ENCODE peak calls at places on chromosomes 2 and 18, in seven cellular contexts. One of them, this sample, is unnamed.

GRCh38 chr18:67735506-67735905 is 219.0 kb upstream of the DSEL start:
- DNase-seq in fibroblast of the aortic adventitia: no peak
- DNase-seq in tibial artery: no peak
- DNase-seq in upper lobe of right lung: no peak
- DNase-seq in AG04450: no peak
- DNase-seq in fibroblast of mammary gland: no peak
- DNase-seq in IMR-90: no peak
- DNase-seq in this sample: no peak

GRCh38 chr2:232495292-232495691 is 7.7 kb upstream of the ECEL1 start:
- DNase-seq in fibroblast of the aortic adventitia: no peak
- DNase-seq in tibial artery: no peak
- DNase-seq in upper lobe of right lung: no peak
- DNase-seq in AG04450: no peak
- DNase-seq in fibroblast of mammary gland: no peak
- DNase-seq in IMR-90: no peak
- DNase-seq in this sample: no peak

GRCh38 chr2:201852878-201853415 is 46.6 kb downstream of the CDK15 start:
- DNase-seq in fibroblast of the aortic adventitia: peak
- DNase-seq in tibial artery: no peak
- DNase-seq in upper lobe of right lung: no peak
- DNase-seq in AG04450: no peak
- DNase-seq in fibroblast of mammary gland: peak
- DNase-seq in IMR-90: peak
- DNase-seq in this sample: no peak

GRCh38 chr18:25561923-25562322 is 210.0 kb upstream of the ZNF521 start:
- DNase-seq in fibroblast of the aortic adventitia: peak
- DNase-seq in tibial artery: no peak
- DNase-seq in upper lobe of right lung: no peak
- DNase-seq in AG04450: peak
- DNase-seq in fibroblast of mammary gland: peak
- DNase-seq in IMR-90: peak
- DNase-seq in this sample: peak

GRCh38 chr18:8140841-8141501 is 468.3 kb upstream of the RAB12 start:
- DNase-seq in fibroblast of the aortic adventitia: peak
- DNase-seq in tibial artery: no peak
- DNase-seq in upper lobe of right lung: no peak
- DNase-seq in AG04450: no peak
- DNase-seq in fibroblast of mammary gland: peak
- DNase-seq in IMR-90: peak
- DNase-seq in this sample: peak

GRCh38 chr2:194526121-194526520 is 1130.9 kb upstream of the SLC39A10 start:
- DNase-seq in fibroblast of the aortic adventitia: no peak
- DNase-seq in tibial artery: no peak
- DNase-seq in upper lobe of right lung: no peak
- DNase-seq in AG04450: no peak
- DNase-seq in fibroblast of mammary gland: no peak
- DNase-seq in IMR-90: no peak
- DNase-seq in this sample: no peak

GRCh38 chr2:26414291-26414690 is 12.6 kb downstream of the DRC1 start:
- DNase-seq in fibroblast of the aortic adventitia: no peak
- DNase-seq in tibial artery: no peak
- DNase-seq in upper lobe of right lung: no peak
- DNase-seq in AG04450: no peak
- DNase-seq in fibroblast of mammary gland: peak
- DNase-seq in IMR-90: peak
- DNase-seq in this sample: no peak

GRCh38 chr2:95166065-95166763 is 605 bp downstream of the ZNF2 start:
- DNase-seq in fibroblast of the aortic adventitia: no peak
- DNase-seq in tibial artery: no peak
- DNase-seq in upper lobe of right lung: no peak
- DNase-seq in AG04450: no peak
- DNase-seq in fibroblast of mammary gland: no peak
- DNase-seq in IMR-90: no peak
- DNase-seq in this sample: no peak

GRCh38 chr18:73980289-73980979 is 167.2 kb downstream of the FBXO15 start:
- DNase-seq in fibroblast of the aortic adventitia: peak
- DNase-seq in tibial artery: no peak
- DNase-seq in upper lobe of right lung: no peak
- DNase-seq in AG04450: no peak
- DNase-seq in fibroblast of mammary gland: peak
- DNase-seq in IMR-90: peak
- DNase-seq in this sample: no peak

GRCh38 chr18:79634593-79634992 is 45.0 kb upstream of the CTDP1 start:
- DNase-seq in fibroblast of the aortic adventitia: no peak
- DNase-seq in tibial artery: no peak
- DNase-seq in upper lobe of right lung: no peak
- DNase-seq in AG04450: no peak
- DNase-seq in fibroblast of mammary gland: no peak
- DNase-seq in IMR-90: no peak
- DNase-seq in this sample: no peak

GRCh38 chr2:170332676-170333402 is 154.9 kb downstream of the MYO3B start:
- DNase-seq in fibroblast of the aortic adventitia: no peak
- DNase-seq in tibial artery: no peak
- DNase-seq in upper lobe of right lung: no peak
- DNase-seq in AG04450: no peak
- DNase-seq in fibroblast of mammary gland: no peak
- DNase-seq in IMR-90: no peak
- DNase-seq in this sample: no peak

GRCh38 chr2:62410015-62410453 is 96.0 kb downstream of the TMEM17 start:
- DNase-seq in fibroblast of the aortic adventitia: peak
- DNase-seq in tibial artery: no peak
- DNase-seq in upper lobe of right lung: no peak
- DNase-seq in AG04450: no peak
- DNase-seq in fibroblast of mammary gland: no peak
- DNase-seq in IMR-90: no peak
- DNase-seq in this sample: peak

GRCh38 chr2:19357383-19358241 is 811 bp downstream of the OSR1 start:
- DNase-seq in fibroblast of the aortic adventitia: peak
- DNase-seq in tibial artery: peak
- DNase-seq in upper lobe of right lung: no peak
- DNase-seq in AG04450: no peak
- DNase-seq in fibroblast of mammary gland: peak
- DNase-seq in IMR-90: peak
- DNase-seq in this sample: peak

GRCh38 chr2:66872056-66872821 is 437.3 kb downstream of the MEIS1 start:
- DNase-seq in fibroblast of the aortic adventitia: peak
- DNase-seq in tibial artery: no peak
- DNase-seq in upper lobe of right lung: no peak
- DNase-seq in AG04450: peak
- DNase-seq in fibroblast of mammary gland: peak
- DNase-seq in IMR-90: peak
- DNase-seq in this sample: peak

GRCh38 chr2:120818441-120818920 is 82.8 kb downstream of the GLI2 start:
- DNase-seq in fibroblast of the aortic adventitia: peak
- DNase-seq in tibial artery: peak
- DNase-seq in upper lobe of right lung: no peak
- DNase-seq in AG04450: peak
- DNase-seq in fibroblast of mammary gland: peak
- DNase-seq in IMR-90: peak
- DNase-seq in this sample: peak

GRCh38 chr2:120819720-120820210 is 84.1 kb downstream of the GLI2 start:
- DNase-seq in fibroblast of the aortic adventitia: no peak
- DNase-seq in tibial artery: no peak
- DNase-seq in upper lobe of right lung: no peak
- DNase-seq in AG04450: no peak
- DNase-seq in fibroblast of mammary gland: no peak
- DNase-seq in IMR-90: no peak
- DNase-seq in this sample: no peak

GRCh38 chr2:120821446-120822160 is 85.9 kb downstream of the GLI2 start:
- DNase-seq in fibroblast of the aortic adventitia: no peak
- DNase-seq in tibial artery: no peak
- DNase-seq in upper lobe of right lung: no peak
- DNase-seq in AG04450: no peak
- DNase-seq in fibroblast of mammary gland: no peak
- DNase-seq in IMR-90: no peak
- DNase-seq in this sample: no peak

GRCh38 chr2:120820885-120821279 is 85.2 kb downstream of the GLI2 start:
- DNase-seq in fibroblast of the aortic adventitia: peak
- DNase-seq in tibial artery: peak
- DNase-seq in upper lobe of right lung: no peak
- DNase-seq in AG04450: peak
- DNase-seq in fibroblast of mammary gland: peak
- DNase-seq in IMR-90: peak
- DNase-seq in this sample: peak

DNA sequence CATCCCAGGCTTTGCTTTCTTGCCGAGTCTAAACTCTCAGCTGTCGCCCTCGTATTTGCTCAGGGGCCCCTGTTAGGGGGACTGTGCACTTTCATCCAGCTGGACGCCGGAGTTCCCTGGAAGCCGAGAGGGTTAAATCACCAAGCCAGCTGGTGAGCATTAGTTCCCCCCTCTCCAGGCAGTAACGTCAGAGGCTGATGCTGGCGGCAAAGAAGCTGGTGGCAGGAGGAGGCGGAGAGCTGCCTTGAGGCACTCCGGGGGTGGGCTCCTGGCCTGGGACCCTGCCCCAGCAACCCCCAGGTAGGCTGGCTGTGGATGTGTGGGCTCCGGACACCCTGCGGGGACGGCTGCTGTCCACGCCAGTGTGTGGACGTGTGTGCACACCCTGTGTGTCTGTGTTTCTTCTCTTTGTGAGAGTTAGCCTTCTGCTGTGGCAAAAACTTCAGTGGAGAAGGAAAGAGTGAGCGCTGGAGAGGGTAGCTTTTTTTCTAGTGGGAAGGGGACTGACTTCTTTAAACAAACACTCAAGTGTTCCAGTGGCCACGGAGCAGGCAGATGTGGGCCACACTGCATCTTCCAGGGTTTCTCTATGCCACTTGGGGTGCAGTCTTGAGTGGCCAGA is 84.7 kb downstream of the GLI2 start:
- DNase-seq in fibroblast of the aortic adventitia: peak
- DNase-seq in tibial artery: no peak
- DNase-seq in upper lobe of right lung: no peak
- DNase-seq in AG04450: peak
- DNase-seq in fibroblast of mammary gland: peak
- DNase-seq in IMR-90: peak
- DNase-seq in this sample: peak
- H3K4me3 ChIP-seq in fibroblast of the aortic adventitia: no peak
- H3K4me3 ChIP-seq in tibial artery: peak
- H3K4me3 ChIP-seq in upper lobe of right lung: no peak
- H3K4me3 ChIP-seq in AG04450: peak
- H3K4me3 ChIP-seq in fibroblast of mammary gland: peak
- H3K4me3 ChIP-seq in IMR-90: peak
- H3K4me3 ChIP-seq in this sample: peak

DNA sequence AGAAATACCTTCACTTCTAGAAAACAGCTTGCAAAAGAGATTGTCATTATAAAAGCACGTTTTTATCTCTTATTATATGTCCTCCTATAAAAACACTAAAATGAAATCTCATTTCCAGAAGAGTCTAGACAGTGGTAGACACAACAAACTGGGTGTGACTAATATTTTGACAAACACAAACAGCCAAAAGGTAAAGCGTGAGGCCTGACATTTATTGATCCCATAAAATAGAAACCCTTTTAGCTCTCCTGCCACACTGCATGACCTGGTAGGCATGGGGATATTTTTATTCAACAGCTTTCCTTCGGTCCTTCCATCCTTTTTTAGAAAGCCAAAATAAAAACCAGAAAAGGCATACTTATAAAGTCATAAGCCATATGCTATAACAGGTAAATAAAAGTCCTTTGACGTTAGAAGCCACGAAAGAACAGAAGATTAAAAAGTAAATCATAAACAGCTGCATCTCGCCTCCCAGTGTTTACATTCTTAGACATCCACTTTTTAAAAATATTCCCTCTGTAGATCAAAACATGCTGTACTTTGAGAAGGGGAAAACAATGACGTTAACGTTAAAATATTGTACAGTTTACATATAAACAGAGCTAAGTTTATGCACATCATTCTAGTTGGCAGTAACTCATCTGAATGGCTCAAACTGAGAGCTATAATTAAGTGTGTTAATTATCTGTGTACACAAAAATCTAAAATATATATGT is 44.6 kb downstream of the IRS1 start:
- DNase-seq in fibroblast of the aortic adventitia: no peak
- DNase-seq in tibial artery: no peak
- DNase-seq in upper lobe of right lung: no peak
- DNase-seq in AG04450: peak
- DNase-seq in fibroblast of mammary gland: peak
- DNase-seq in IMR-90: peak
- DNase-seq in this sample: no peak
- TF ChIP-seq CTCF in fibroblast of the aortic adventitia: no peak
- TF ChIP-seq CTCF in tibial artery: no peak
- TF ChIP-seq CTCF in upper lobe of right lung: no peak
- TF ChIP-seq CTCF in AG04450: no peak
- TF ChIP-seq CTCF in fibroblast of mammary gland: no peak
- TF ChIP-seq CTCF in IMR-90: no peak
- TF ChIP-seq CTCF in this sample: no peak

DNA sequence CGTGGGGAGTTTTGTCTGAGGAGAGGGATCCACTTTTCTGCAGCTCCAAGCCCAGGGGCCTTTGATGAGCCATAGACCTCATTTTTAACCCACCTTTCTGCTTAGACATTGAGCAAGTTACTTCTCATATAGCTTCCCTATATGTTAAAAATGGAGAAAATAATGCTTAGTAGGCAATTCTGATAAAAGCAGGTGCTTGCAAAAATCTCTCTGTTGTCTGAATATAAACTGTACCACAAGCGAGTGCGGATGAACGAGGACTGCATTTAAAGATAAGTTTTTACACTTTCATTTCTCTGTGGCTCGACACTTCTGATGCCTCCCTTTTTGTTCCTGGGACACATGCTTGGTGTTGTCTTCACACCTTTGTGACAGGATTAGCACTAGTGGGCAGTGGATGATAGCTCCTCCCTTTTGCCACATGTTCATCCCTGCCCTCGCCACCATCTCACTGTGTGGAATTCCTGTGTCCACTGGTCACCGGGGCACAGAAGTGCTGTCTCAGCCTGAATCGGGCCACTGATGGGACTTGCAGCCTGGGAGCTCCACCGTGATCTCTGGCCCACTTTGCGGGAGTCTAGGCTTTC is 1.6 kb downstream of the TYMS start:
- DNase-seq in fibroblast of the aortic adventitia: no peak
- DNase-seq in tibial artery: no peak
- DNase-seq in upper lobe of right lung: no peak
- DNase-seq in AG04450: no peak
- DNase-seq in fibroblast of mammary gland: no peak
- DNase-seq in IMR-90: no peak
- DNase-seq in this sample: no peak
- H3K4me3 ChIP-seq in fibroblast of the aortic adventitia: peak
- H3K4me3 ChIP-seq in tibial artery: no peak
- H3K4me3 ChIP-seq in upper lobe of right lung: no peak
- H3K4me3 ChIP-seq in AG04450: peak
- H3K4me3 ChIP-seq in fibroblast of mammary gland: peak
- H3K4me3 ChIP-seq in IMR-90: peak
- H3K4me3 ChIP-seq in this sample: peak

DNA sequence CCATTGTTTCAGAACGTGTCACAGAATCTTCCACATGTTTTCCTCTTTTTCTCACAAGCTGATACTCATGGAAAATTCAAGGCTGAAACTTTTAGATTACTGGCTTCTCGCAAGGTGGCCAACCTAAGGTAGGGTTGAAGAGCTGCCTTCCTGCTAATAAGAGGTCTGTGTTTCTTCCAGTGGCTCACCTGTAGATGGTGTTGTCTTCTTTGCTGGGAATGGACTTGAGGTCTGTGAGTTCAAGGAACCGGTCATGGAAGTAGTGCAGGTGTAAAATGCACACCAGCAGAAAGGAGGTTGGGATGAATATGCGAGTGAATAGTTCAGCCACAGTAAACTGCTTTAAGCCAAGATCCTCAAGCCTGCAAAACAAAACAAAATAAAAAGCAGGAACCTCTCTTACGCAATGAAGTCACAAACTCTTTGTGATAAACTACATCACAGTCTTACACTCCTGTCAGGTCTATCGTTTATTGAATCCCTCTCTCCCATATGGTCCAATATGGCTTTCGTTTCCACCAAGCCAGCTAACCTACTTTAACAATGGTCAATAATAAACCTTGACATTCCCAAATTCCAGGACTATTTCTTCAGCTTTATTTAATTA is 258.9 kb downstream of the NAPG start:
- DNase-seq in fibroblast of the aortic adventitia: no peak
- DNase-seq in tibial artery: no peak
- DNase-seq in upper lobe of right lung: no peak
- DNase-seq in AG04450: no peak
- DNase-seq in fibroblast of mammary gland: no peak
- DNase-seq in IMR-90: no peak
- DNase-seq in this sample: no peak
- TF ChIP-seq CTCF in fibroblast of the aortic adventitia: no peak
- TF ChIP-seq CTCF in tibial artery: no peak
- TF ChIP-seq CTCF in upper lobe of right lung: no peak
- TF ChIP-seq CTCF in AG04450: no peak
- TF ChIP-seq CTCF in fibroblast of mammary gland: no peak
- TF ChIP-seq CTCF in IMR-90: no peak
- TF ChIP-seq CTCF in this sample: no peak